ENCODE peak calls at places on chromosome X, in six cellular contexts. L, Z, M, Y, J and V are unnamed samples.

GRCh38 chrX:11172413-11172812 is 61.3 kb downstream of the HCCS start:
- DNase-seq in L (no peak), Z (no peak), M (no peak), Y (no peak), J (no peak), V (no peak)

GRCh38 chrX:3526749-3527148 is 180.3 kb upstream of the MXRA5 start:
- DNase-seq in L (peak), Z (no peak), M (no peak), Y (no peak), J (no peak), V (no peak)

GRCh38 chrX:136711147-136711546 is 63.2 kb downstream of the CD40LG start:
- DNase-seq in L (peak), Z (peak), M (no peak), Y (no peak), J (no peak), V (peak)

GRCh38 chrX:96568088-96568487 is 116.6 kb upstream of the DIAPH2 start:
- DNase-seq in L (no peak), Z (no peak), M (no peak), Y (no peak), J (no peak), V (no peak)

GRCh38 chrX:50967734-50968133 is 57.2 kb downstream of the BMP15 start:
- DNase-seq in L (no peak), Z (no peak), M (no peak), Y (no peak), J (no peak), V (no peak)

GRCh38 chrX:150989420-150989819 is 6.3 kb downstream of the HMGB3 start:
- DNase-seq in L (no peak), Z (no peak), M (no peak), Y (no peak), J (no peak), V (no peak)

GRCh38 chrX:153768311-153769157 is 4.5 kb downstream of the PLXNB3 start:
- DNase-seq in L (no peak), Z (no peak), M (no peak), Y (no peak), J (no peak), V (peak)

GRCh38 chrX:119784747-119785446 is 6.5 kb downstream of the RPL39 start:
- DNase-seq in L (peak), Z (peak), M (no peak), Y (no peak), J (peak), V (peak)

GRCh38 chrX:134480061-134480460 is 20.1 kb downstream of the HPRT1 start:
- DNase-seq in L (peak), Z (no peak), M (no peak), Y (no peak), J (no peak), V (no peak)

GRCh38 chrX:97416461-97416860 is 532.8 kb downstream of the RPA4 start:
- DNase-seq in L (no peak), Z (no peak), M (no peak), Y (no peak), J (no peak), V (no peak)

GRCh38 chrX:24479924-24480722 is 15.0 kb downstream of the PDK3 start:
- DNase-seq in L (peak), Z (peak), M (no peak), Y (peak), J (no peak), V (no peak)

GRCh38 chrX:6852869-6853268 is 294.6 kb upstream of the STS start:
- DNase-seq in L (no peak), Z (no peak), M (no peak), Y (no peak), J (no peak), V (no peak)

GRCh38 chrX:13147758-13148157 is 103.3 kb upstream of the FAM9C start:
- DNase-seq in L (peak), Z (peak), M (no peak), Y (no peak), J (no peak), V (no peak)

GRCh38 chrX:96436105-96436504 is 248.5 kb upstream of the DIAPH2 start:
- DNase-seq in L (peak), Z (peak), M (no peak), Y (no peak), J (no peak), V (no peak)

GRCh38 chrX:23118890-23119527 is 119.2 kb downstream of the DDX53 start:
- DNase-seq in L (no peak), Z (no peak), M (no peak), Y (peak), J (no peak), V (peak)

GRCh38 chrX:139078761-139079160 is 367.2 kb upstream of the FGF13 start:
- DNase-seq in L (no peak), Z (no peak), M (no peak), Y (no peak), J (no peak), V (no peak)

GRCh38 chrX:123834116-123834515 is 25.7 kb upstream of the XIAP start:
- DNase-seq in L (no peak), Z (no peak), M (no peak), Y (no peak), J (no peak), V (no peak)

GRCh38 chrX:115535844-115536243 is 25.1 kb upstream of the PLS3 start:
- DNase-seq in L (peak), Z (no peak), M (no peak), Y (no peak), J (no peak), V (no peak)

GRCh38 chrX:2705036-2705435 is 13.9 kb downstream of the CD99 start:
- DNase-seq in L (no peak), Z (peak), M (no peak), Y (no peak), J (no peak), V (no peak)

GRCh38 chrX:9352683-9353430 is 112.0 kb upstream of the TBL1X start:
- DNase-seq in L (peak), Z (peak), M (no peak), Y (peak), J (no peak), V (no peak)

GRCh38 chrX:136336623-136337022 is 35.9 kb downstream of the ADGRG4 start:
- DNase-seq in L (no peak), Z (peak), M (no peak), Y (no peak), J (no peak), V (no peak)

GRCh38 chrX:132442674-132443073 is 46.2 kb downstream of the MBNL3 start:
- DNase-seq in L (no peak), Z (peak), M (no peak), Y (no peak), J (no peak), V (no peak)

GRCh38 chrX:112642349-112642748 is 37.4 kb downstream of the LHFPL1 start:
- DNase-seq in L (peak), Z (peak), M (peak), Y (peak), J (peak), V (peak)

GRCh38 chrX:23202316-23202715 is 132.3 kb upstream of the PTCHD1 start:
- DNase-seq in L (no peak), Z (no peak), M (no peak), Y (no peak), J (no peak), V (no peak)

GRCh38 chrX:8520791-8521190 is 56.2 kb downstream of the VCX3B start:
- DNase-seq in L (no peak), Z (no peak), M (no peak), Y (no peak), J (no peak), V (no peak)

GRCh38 chrX:30533261-30533660 is 44.3 kb downstream of the TASL start:
- DNase-seq in L (peak), Z (peak), M (no peak), Y (no peak), J (no peak), V (no peak)

GRCh38 chrX:24153175-24153795 is 3.8 kb downstream of the ZFX start:
- DNase-seq in L (no peak), Z (no peak), M (no peak), Y (peak), J (no peak), V (peak)

GRCh38 chrX:14963447-14964236 is 90.4 kb downstream of the MOSPD2 start:
- DNase-seq in L (peak), Z (peak), M (no peak), Y (no peak), J (no peak), V (no peak)

GRCh38 chrX:72019487-72019886 is 108.8 kb downstream of the NHSL2 start:
- DNase-seq in L (no peak), Z (no peak), M (no peak), Y (no peak), J (peak), V (peak)

GRCh38 chrX:68867458-68868166 is 38.8 kb downstream of the EFNB1 start:
- DNase-seq in L (no peak), Z (peak), M (no peak), Y (no peak), J (no peak), V (no peak)

GRCh38 chrX:111869639-111870034 is 6.3 kb upstream of the TRPC5OS start:
- DNase-seq in L (peak), Z (peak), M (peak), Y (no peak), J (peak), V (peak)

DNA sequence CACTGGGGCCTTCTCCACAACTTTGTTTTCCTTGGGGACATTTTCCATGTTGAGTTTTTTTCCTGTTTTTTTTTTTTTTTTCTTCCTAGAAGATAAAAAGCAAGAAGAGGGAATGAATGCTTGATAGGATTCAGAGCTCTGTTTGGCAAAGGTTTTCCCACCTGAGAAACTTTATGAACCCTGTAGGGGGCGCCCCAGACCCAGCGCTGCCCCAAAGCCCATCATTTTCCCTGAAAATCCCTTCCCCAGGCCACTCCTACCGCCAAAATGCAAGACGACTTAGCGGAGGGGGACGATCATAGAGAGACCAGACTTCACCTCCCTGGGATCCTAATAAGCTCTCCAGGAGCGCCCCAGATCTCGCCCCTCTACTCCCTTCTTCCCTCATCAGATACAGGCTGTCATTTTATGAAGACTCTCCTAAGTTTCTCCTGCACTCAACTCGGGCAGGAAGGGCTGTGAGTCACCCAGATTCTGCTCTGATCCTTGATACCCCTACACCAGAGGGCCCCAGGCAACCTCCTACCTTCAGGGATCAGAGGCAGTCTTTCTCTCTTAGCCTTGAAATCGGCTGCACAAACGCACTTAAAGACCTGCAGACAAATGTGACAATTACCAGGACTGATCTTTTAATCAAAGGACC is 1.4 kb downstream of the BEX5 start:
- DNase-seq in L (no peak), Z (no peak), M (no peak), Y (no peak), J (peak), V (peak)
- H2AFZ ChIP-seq in L (no peak), Z (no peak), M (no peak), Y (no peak), J (no peak), V (no peak)

GRCh38 chrX:39823424-39823823 is 274.3 kb downstream of the BCOR start:
- DNase-seq in L (no peak), Z (no peak), M (no peak), Y (no peak), J (no peak), V (no peak)

GRCh38 chrX:39822133-39822748 is 275.5 kb downstream of the BCOR start:
- DNase-seq in L (no peak), Z (no peak), M (no peak), Y (no peak), J (no peak), V (no peak)

GRCh38 chrX:39819921-39820849 is 277.6 kb downstream of the BCOR start:
- DNase-seq in L (no peak), Z (peak), M (no peak), Y (no peak), J (no peak), V (peak)

GRCh38 chrX:39821709-39822095 is 276.1 kb downstream of the BCOR start:
- DNase-seq in L (no peak), Z (no peak), M (no peak), Y (no peak), J (no peak), V (no peak)

GRCh38 chrX:39821011-39821708 is 276.6 kb downstream of the BCOR start:
- DNase-seq in L (peak), Z (peak), M (peak), Y (no peak), J (peak), V (peak)
- H2BK120ac ChIP-seq in L (no peak), Z (no peak), M (no peak), Y (no peak), J (no peak), V (no peak)

GRCh38 chrX:46959101-46959500 is 46.9 kb downstream of the JADE3 start:
- DNase-seq in L (no peak), Z (no peak), M (no peak), Y (peak), J (no peak), V (no peak)
- H2AFZ ChIP-seq in L (no peak), Z (no peak), M (no peak), Y (no peak), J (no peak), V (no peak)

GRCh38 chrX:137915466-137915865 is 349.5 kb downstream of the ZIC3 start:
- DNase-seq in L (no peak), Z (no peak), M (no peak), Y (no peak), J (no peak), V (no peak)

GRCh38 chrX:137916090-137916746 is 350.3 kb downstream of the ZIC3 start:
- DNase-seq in L (no peak), Z (no peak), M (no peak), Y (no peak), J (no peak), V (peak)
- H2BK120ac ChIP-seq in L (no peak), Z (no peak), M (no peak), Y (no peak), J (no peak), V (no peak)

DNA sequence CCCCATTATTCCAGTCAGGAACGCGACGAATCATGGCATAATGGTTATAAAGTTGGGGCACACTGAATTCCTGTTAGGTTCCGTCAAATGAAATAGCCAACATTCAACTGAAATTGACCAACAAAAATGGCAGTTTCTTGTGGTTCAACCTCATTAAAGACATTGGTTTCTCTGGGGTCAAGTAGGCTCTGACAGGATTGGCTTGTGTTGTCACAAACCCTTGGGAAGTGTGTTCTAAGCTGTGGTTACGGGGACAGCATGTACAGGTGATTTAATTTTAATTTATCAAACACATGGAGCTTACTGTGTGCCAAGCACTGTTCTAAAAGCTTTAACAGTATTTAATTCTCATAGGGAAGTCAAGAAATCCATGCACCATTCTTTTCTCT is 751 bp downstream of the XK start:
- DNase-seq in L (no peak), Z (no peak), M (no peak), Y (no peak), J (no peak), V (no peak)
- H2AFZ ChIP-seq in L (no peak), Z (no peak), M (peak), Y (no peak), J (peak), V (no peak)

DNA sequence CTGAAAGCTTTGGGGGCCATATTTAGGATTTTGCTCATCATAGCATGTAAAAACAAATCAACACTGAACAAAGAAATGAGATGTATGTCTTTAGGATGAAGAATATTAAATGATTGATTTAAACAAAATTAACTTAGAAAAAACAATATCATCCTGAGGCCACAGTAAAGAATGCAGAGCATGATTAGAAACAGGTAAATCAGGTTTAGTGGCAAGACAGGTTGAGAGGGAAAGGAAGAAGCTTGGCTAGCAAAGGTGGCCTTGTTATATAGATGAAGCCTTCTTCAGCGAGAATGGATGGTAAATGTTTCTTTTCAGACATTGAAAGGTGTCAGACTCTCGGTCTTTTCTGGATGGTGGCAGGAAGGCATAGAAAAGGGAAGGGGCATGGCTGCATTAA is 11.9 kb upstream of the MAGEB16 start:
- DNase-seq in L (no peak), Z (no peak), M (no peak), Y (peak), J (no peak), V (no peak)
- H2BK120ac ChIP-seq in L (no peak), Z (no peak), M (no peak), Y (peak), J (no peak), V (no peak)

GRCh38 chrX:46447384-46447783 is 97.8 kb downstream of the ZNF674 start:
- DNase-seq in L (peak), Z (peak), M (no peak), Y (no peak), J (no peak), V (no peak)
- H2AFZ ChIP-seq in L (peak), Z (no peak), M (peak), Y (no peak), J (no peak), V (no peak)

GRCh38 chrX:152656890-152657289 is 19.2 kb downstream of the GABRQ start:
- DNase-seq in L (no peak), Z (no peak), M (no peak), Y (no peak), J (no peak), V (no peak)
- H2BK120ac ChIP-seq in L (no peak), Z (no peak), M (no peak), Y (no peak), J (no peak), V (no peak)

DNA sequence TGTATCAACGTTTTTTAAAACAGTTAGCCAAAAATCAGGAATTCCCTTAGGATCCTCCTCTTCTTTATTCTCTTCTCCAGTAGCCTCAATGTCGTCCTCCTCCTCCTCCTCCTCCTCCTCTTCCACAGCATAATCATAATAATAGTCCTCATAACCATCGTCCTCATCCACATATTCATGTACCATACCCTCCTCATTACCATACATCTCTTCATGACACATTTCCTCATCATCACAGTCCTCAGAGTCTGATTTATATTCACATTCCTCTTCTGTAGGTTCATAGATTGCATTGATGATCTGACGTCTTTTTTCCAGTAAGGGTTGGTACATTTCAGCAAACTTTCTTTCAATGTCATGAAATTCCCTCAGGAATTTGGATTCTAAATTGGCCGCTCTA is 917 bp downstream of the NAP1L2 start:
- DNase-seq in L (no peak), Z (no peak), M (no peak), Y (no peak), J (no peak), V (no peak)
- H2AFZ ChIP-seq in L (no peak), Z (no peak), M (peak), Y (no peak), J (no peak), V (no peak)

DNA sequence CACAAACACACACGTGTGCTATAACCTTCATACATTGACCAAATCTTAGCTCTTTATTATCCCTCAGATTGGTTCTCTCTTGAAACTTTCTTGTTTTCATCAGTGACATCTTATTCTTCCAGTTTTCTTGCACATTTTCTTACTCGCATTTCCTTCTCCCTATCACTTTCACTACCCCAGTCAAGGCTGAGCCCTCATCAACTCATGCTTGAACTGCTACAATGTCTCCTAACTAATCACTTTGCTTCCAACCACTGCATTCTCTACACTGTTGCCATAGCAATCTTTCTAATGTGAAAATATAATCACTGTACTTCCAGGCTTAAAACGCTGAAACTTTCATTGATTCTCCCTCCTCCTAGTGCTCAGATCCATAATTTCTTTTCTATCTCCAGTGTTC is 22.3 kb upstream of the LPAR4 start:
- DNase-seq in L (no peak), Z (no peak), M (no peak), Y (no peak), J (no peak), V (no peak)
- H2BK120ac ChIP-seq in L (no peak), Z (no peak), M (no peak), Y (no peak), J (no peak), V (no peak)